ENCODE peak calls at places on chromosomes 13 and 19, in nine cellular contexts. One of them, this sample, is unnamed. For H3K4me1, the result is how much of the 10 kb centered on the place peaks cover.

GRCh38 chr19:16888629-16889371 is at the start of gene F2RL3:
- DNase-seq in fibroblast of lung: peak
- DNase-seq in cardiac muscle cell: peak
- DNase-seq in foreskin keratinocyte: no peak
- DNase-seq in ascending aorta: no peak
- DNase-seq in stomach: peak
- DNase-seq in body of pancreas: peak
- DNase-seq in heart right ventricle: peak
- DNase-seq in aorta: no peak
- DNase-seq in this sample: no peak

GRCh38 chr13:55553736-55554135 is 1587.0 kb upstream of the PRR20A start:
- DNase-seq in cardiac muscle cell: no peak
- DNase-seq in stomach: no peak
- DNase-seq in foreskin keratinocyte: no peak
- DNase-seq in aorta: no peak
- DNase-seq in heart right ventricle: no peak
- DNase-seq in body of pancreas: no peak
- DNase-seq in ascending aorta: no peak
- DNase-seq in fibroblast of lung: no peak
- DNase-seq in this sample: no peak

GRCh38 chr19:48659768-48660167 is 13.0 kb downstream of the NTN5 start:
- DNase-seq in heart right ventricle: no peak
- DNase-seq in cardiac muscle cell: no peak
- DNase-seq in ascending aorta: no peak
- DNase-seq in foreskin keratinocyte: peak
- DNase-seq in fibroblast of lung: no peak
- DNase-seq in stomach: no peak
- DNase-seq in aorta: no peak
- DNase-seq in body of pancreas: no peak
- DNase-seq in this sample: no peak

GRCh38 chr19:2805261-2805900 is 14.3 kb upstream of the ZNF554 start:
- DNase-seq in ascending aorta: no peak
- DNase-seq in foreskin keratinocyte: no peak
- DNase-seq in cardiac muscle cell: no peak
- DNase-seq in aorta: no peak
- DNase-seq in heart right ventricle: no peak
- DNase-seq in body of pancreas: no peak
- DNase-seq in stomach: no peak
- DNase-seq in fibroblast of lung: no peak
- DNase-seq in this sample: no peak

GRCh38 chr19:13848811-13849241 is 28.1 kb upstream of the NANOS3 start:
- DNase-seq in heart right ventricle: no peak
- DNase-seq in cardiac muscle cell: no peak
- DNase-seq in foreskin keratinocyte: no peak
- DNase-seq in aorta: no peak
- DNase-seq in body of pancreas: peak
- DNase-seq in fibroblast of lung: no peak
- DNase-seq in ascending aorta: no peak
- DNase-seq in stomach: no peak
- DNase-seq in this sample: no peak

GRCh38 chr13:36341718-36342117 is 4.5 kb downstream of the SPART start:
- DNase-seq in cardiac muscle cell: no peak
- DNase-seq in aorta: no peak
- DNase-seq in ascending aorta: no peak
- DNase-seq in stomach: no peak
- DNase-seq in foreskin keratinocyte: peak
- DNase-seq in fibroblast of lung: peak
- DNase-seq in body of pancreas: no peak
- DNase-seq in heart right ventricle: no peak
- DNase-seq in this sample: no peak

GRCh38 chr13:72004236-72004635 is 137.2 kb upstream of the DACH1 start:
- DNase-seq in fibroblast of lung: peak
- DNase-seq in ascending aorta: no peak
- DNase-seq in foreskin keratinocyte: no peak
- DNase-seq in aorta: no peak
- DNase-seq in stomach: no peak
- DNase-seq in cardiac muscle cell: no peak
- DNase-seq in body of pancreas: no peak
- DNase-seq in heart right ventricle: no peak
- DNase-seq in this sample: no peak

GRCh38 chr13:23440821-23441608 is 7.5 kb upstream of the SACS start:
- DNase-seq in stomach: no peak
- DNase-seq in body of pancreas: no peak
- DNase-seq in ascending aorta: no peak
- DNase-seq in heart right ventricle: peak
- DNase-seq in cardiac muscle cell: no peak
- DNase-seq in fibroblast of lung: no peak
- DNase-seq in aorta: no peak
- DNase-seq in foreskin keratinocyte: no peak
- DNase-seq in this sample: no peak

GRCh38 chr13:44726214-44726613 is 150.1 kb upstream of the TSC22D1 start:
- DNase-seq in body of pancreas: no peak
- DNase-seq in aorta: no peak
- DNase-seq in cardiac muscle cell: no peak
- DNase-seq in foreskin keratinocyte: peak
- DNase-seq in stomach: no peak
- DNase-seq in fibroblast of lung: peak
- DNase-seq in heart right ventricle: no peak
- DNase-seq in ascending aorta: no peak
- DNase-seq in this sample: no peak

GRCh38 chr19:45250832-45251451 is at the start of gene MARK4:
- DNase-seq in cardiac muscle cell: peak
- DNase-seq in aorta: peak
- DNase-seq in fibroblast of lung: peak
- DNase-seq in stomach: peak
- DNase-seq in heart right ventricle: peak
- DNase-seq in body of pancreas: peak
- DNase-seq in ascending aorta: no peak
- DNase-seq in foreskin keratinocyte: peak
- DNase-seq in this sample: peak

GRCh38 chr13:27309967-27310598 is 39.5 kb downstream of the RASL11A start:
- DNase-seq in stomach: no peak
- DNase-seq in foreskin keratinocyte: peak
- DNase-seq in cardiac muscle cell: no peak
- DNase-seq in fibroblast of lung: peak
- DNase-seq in ascending aorta: no peak
- DNase-seq in body of pancreas: no peak
- DNase-seq in heart right ventricle: no peak
- DNase-seq in aorta: no peak
- DNase-seq in this sample: no peak

GRCh38 chr13:65260938-65261880 is 1968.9 kb downstream of the PCDH9 start:
- DNase-seq in aorta: no peak
- DNase-seq in fibroblast of lung: peak
- DNase-seq in stomach: no peak
- DNase-seq in heart right ventricle: no peak
- DNase-seq in ascending aorta: no peak
- DNase-seq in cardiac muscle cell: no peak
- DNase-seq in body of pancreas: no peak
- DNase-seq in foreskin keratinocyte: no peak
- DNase-seq in this sample: no peak

GRCh38 chr13:85738696-85739320 is 60.4 kb downstream of the SLITRK6 start:
- DNase-seq in fibroblast of lung: no peak
- DNase-seq in cardiac muscle cell: no peak
- DNase-seq in aorta: no peak
- DNase-seq in stomach: no peak
- DNase-seq in heart right ventricle: no peak
- DNase-seq in body of pancreas: no peak
- DNase-seq in ascending aorta: no peak
- DNase-seq in foreskin keratinocyte: peak
- DNase-seq in this sample: no peak

GRCh38 chr13:23715092-23715761 is 145.0 kb downstream of the TNFRSF19 start:
- DNase-seq in body of pancreas: no peak
- DNase-seq in ascending aorta: no peak
- DNase-seq in fibroblast of lung: no peak
- DNase-seq in cardiac muscle cell: no peak
- DNase-seq in aorta: no peak
- DNase-seq in stomach: no peak
- DNase-seq in heart right ventricle: no peak
- DNase-seq in foreskin keratinocyte: no peak
- DNase-seq in this sample: no peak

GRCh38 chr19:46378268-46378667 is 31.4 kb downstream of the PPP5C start:
- DNase-seq in aorta: no peak
- DNase-seq in ascending aorta: no peak
- DNase-seq in body of pancreas: no peak
- DNase-seq in cardiac muscle cell: no peak
- DNase-seq in stomach: no peak
- DNase-seq in fibroblast of lung: peak
- DNase-seq in foreskin keratinocyte: no peak
- DNase-seq in heart right ventricle: no peak
- DNase-seq in this sample: no peak

GRCh38 chr13:32811297-32811800 is 204.9 kb upstream of the KL start:
- DNase-seq in cardiac muscle cell: no peak
- DNase-seq in body of pancreas: no peak
- DNase-seq in ascending aorta: no peak
- DNase-seq in stomach: no peak
- DNase-seq in heart right ventricle: no peak
- DNase-seq in foreskin keratinocyte: peak
- DNase-seq in fibroblast of lung: no peak
- DNase-seq in aorta: no peak
- DNase-seq in this sample: no peak

GRCh38 chr13:80605007-80605406 is 264.1 kb upstream of the SPRY2 start:
- DNase-seq in cardiac muscle cell: no peak
- DNase-seq in aorta: no peak
- DNase-seq in stomach: no peak
- DNase-seq in heart right ventricle: no peak
- DNase-seq in body of pancreas: no peak
- DNase-seq in ascending aorta: no peak
- DNase-seq in fibroblast of lung: no peak
- DNase-seq in foreskin keratinocyte: no peak
- DNase-seq in this sample: no peak

DNA sequence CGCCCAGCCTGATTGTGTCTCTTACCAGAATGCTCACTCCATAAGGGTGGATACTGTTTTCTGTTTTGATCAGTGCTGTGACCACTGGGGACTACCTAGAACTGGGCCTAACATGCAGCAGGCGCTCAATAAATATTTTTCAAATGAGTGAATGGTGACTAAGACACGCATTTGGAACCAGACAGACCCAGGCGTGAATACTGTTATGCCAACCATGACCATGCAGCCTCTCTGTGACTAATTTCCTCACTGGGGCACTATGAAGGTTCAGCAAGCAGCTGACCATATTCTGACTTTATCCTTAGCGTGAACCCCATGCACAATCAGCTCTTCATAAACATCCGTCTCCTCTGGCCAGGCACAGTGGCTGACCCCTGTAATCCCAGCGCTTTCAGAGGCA is 13.0 kb upstream of the SPC24 start:
- DNase-seq in ascending aorta: peak
- DNase-seq in foreskin keratinocyte: peak
- DNase-seq in cardiac muscle cell: no peak
- DNase-seq in body of pancreas: no peak
- DNase-seq in aorta: no peak
- DNase-seq in fibroblast of lung: peak
- DNase-seq in heart right ventricle: no peak
- DNase-seq in stomach: no peak
- DNase-seq in this sample: no peak
- H3K4me1 ChIP-seq in ascending aorta: half or more
- H3K4me1 ChIP-seq in foreskin keratinocyte: under half
- H3K4me1 ChIP-seq in cardiac muscle cell: under half
- H3K4me1 ChIP-seq in body of pancreas: under half
- H3K4me1 ChIP-seq in aorta: under half
- H3K4me1 ChIP-seq in fibroblast of lung: half or more
- H3K4me1 ChIP-seq in heart right ventricle: under half
- H3K4me1 ChIP-seq in stomach: half or more
- H3K4me1 ChIP-seq in this sample: under half

GRCh38 chr19:10634881-10635463 is 9.6 kb downstream of the SLC44A2 start:
- DNase-seq in cardiac muscle cell: no peak
- DNase-seq in heart right ventricle: no peak
- DNase-seq in body of pancreas: no peak
- DNase-seq in fibroblast of lung: no peak
- DNase-seq in ascending aorta: no peak
- DNase-seq in stomach: no peak
- DNase-seq in aorta: no peak
- DNase-seq in foreskin keratinocyte: no peak
- DNase-seq in this sample: no peak
- H3K4me1 ChIP-seq in cardiac muscle cell: under half
- H3K4me1 ChIP-seq in heart right ventricle: under half
- H3K4me1 ChIP-seq in body of pancreas: under half
- H3K4me1 ChIP-seq in fibroblast of lung: under half
- H3K4me1 ChIP-seq in ascending aorta: under half
- H3K4me1 ChIP-seq in stomach: under half
- H3K4me1 ChIP-seq in aorta: under half
- H3K4me1 ChIP-seq in foreskin keratinocyte: under half
- H3K4me1 ChIP-seq in this sample: under half

GRCh38 chr13:40681341-40682051 is 15.1 kb upstream of the FOXO1 start:
- DNase-seq in aorta: no peak
- DNase-seq in stomach: no peak
- DNase-seq in foreskin keratinocyte: no peak
- DNase-seq in body of pancreas: no peak
- DNase-seq in heart right ventricle: peak
- DNase-seq in ascending aorta: no peak
- DNase-seq in cardiac muscle cell: no peak
- DNase-seq in fibroblast of lung: no peak
- DNase-seq in this sample: no peak
- H3K4me1 ChIP-seq in aorta: under half
- H3K4me1 ChIP-seq in stomach: under half
- H3K4me1 ChIP-seq in foreskin keratinocyte: under half
- H3K4me1 ChIP-seq in body of pancreas: under half
- H3K4me1 ChIP-seq in heart right ventricle: under half
- H3K4me1 ChIP-seq in ascending aorta: under half
- H3K4me1 ChIP-seq in cardiac muscle cell: under half
- H3K4me1 ChIP-seq in fibroblast of lung: under half
- H3K4me1 ChIP-seq in this sample: under half

GRCh38 chr13:39578821-39579291 is 24.1 kb downstream of the LHFPL6 start:
- DNase-seq in heart right ventricle: no peak
- DNase-seq in fibroblast of lung: no peak
- DNase-seq in aorta: no peak
- DNase-seq in stomach: no peak
- DNase-seq in cardiac muscle cell: no peak
- DNase-seq in foreskin keratinocyte: no peak
- DNase-seq in ascending aorta: no peak
- DNase-seq in body of pancreas: no peak
- DNase-seq in this sample: no peak
- H3K4me1 ChIP-seq in heart right ventricle: under half
- H3K4me1 ChIP-seq in fibroblast of lung: under half
- H3K4me1 ChIP-seq in aorta: under half
- H3K4me1 ChIP-seq in stomach: under half
- H3K4me1 ChIP-seq in cardiac muscle cell: under half
- H3K4me1 ChIP-seq in foreskin keratinocyte: under half
- H3K4me1 ChIP-seq in ascending aorta: under half
- H3K4me1 ChIP-seq in body of pancreas: under half
- H3K4me1 ChIP-seq in this sample: under half

This sample was measured in suprapubic skin.